ENCODE peak calls at places on chromosomes 12 and 14, in four cellular contexts. T is kidney glomerular epithelial cell; G is stimulated activated CD8-positive, alpha-beta memory T cell treated with anti-CD3 and anti-CD28 coated beads, Interleukin-12 subunit alpha, Interleukin-12 subunit beta, amount 100 ng/mL, for 4 hours; Q is NCI-H446. M is an unnamed sample.

GRCh38 chr12:93287152-93287551 is 90.6 kb upstream of the NUDT4 start:
- DNase-seq in T (no peak), G (no peak), Q (no peak), M (no peak)

GRCh38 chr14:32468955-32469354 is 139.9 kb downstream of the AKAP6 start:
- DNase-seq in T (peak), G (no peak), Q (no peak), M (no peak)

GRCh38 chr14:96574633-96575191 is 72.5 kb downstream of the PAPOLA start:
- DNase-seq in T (no peak), G (no peak), Q (peak), M (no peak)

GRCh38 chr12:87274594-87275245 is 754.5 kb downstream of the C12orf50 start:
- DNase-seq in T (peak), G (no peak), Q (peak), M (no peak)

GRCh38 chr14:73610692-73611091 is 1.6 kb upstream of the ACOT6 start:
- DNase-seq in T (peak), G (no peak), Q (no peak), M (no peak)

GRCh38 chr12:2288471-2288870 is 235.7 kb downstream of the CACNA1C start:
- DNase-seq in T (no peak), G (no peak), Q (no peak), M (no peak)

GRCh38 chr12:89960607-89961394 is 252.2 kb upstream of the ATP2B1 start:
- DNase-seq in T (no peak), G (no peak), Q (no peak), M (no peak)

GRCh38 chr14:99698642-99699041 is 14.5 kb downstream of the CYP46A1 start:
- DNase-seq in T (no peak), G (no peak), Q (no peak), M (no peak)

GRCh38 chr12:84741727-84742126 is 170.9 kb downstream of the SLC6A15 start:
- DNase-seq in T (no peak), G (no peak), Q (peak), M (no peak)

GRCh38 chr14:97709552-97709951 is 912.4 kb downstream of the VRK1 start:
- DNase-seq in T (no peak), G (no peak), Q (no peak), M (no peak)

GRCh38 chr12:111171832-111172231 is 197.1 kb downstream of the PHETA1 start:
- DNase-seq in T (no peak), G (no peak), Q (no peak), M (no peak)

GRCh38 chr12:3959799-3960560 is 86.8 kb upstream of the PARP11 start:
- DNase-seq in T (no peak), G (no peak), Q (no peak), M (no peak)

GRCh38 chr14:24212924-24213865 is at the start of gene CHMP4A:
- DNase-seq in T (peak), G (peak), Q (peak), M (peak)

GRCh38 chr14:100065942-100066574 is 836 bp downstream of the EVL start:
- DNase-seq in T (no peak), G (peak), Q (no peak), M (no peak)

GRCh38 chr12:131901431-131902331 is 7.3 kb downstream of the ULK1 start:
- DNase-seq in T (no peak), G (no peak), Q (no peak), M (no peak)

GRCh38 chr12:106224392-106224706 is 23.5 kb downstream of the CKAP4 start:
- DNase-seq in T (no peak), G (no peak), Q (no peak), M (no peak)